ENCODE peak calls at places on chromosome 12, in ten cellular contexts. N, B, R, M, Y, H, I, V, T and C are unnamed samples.

GRCh38 chr12:52164624-52165023 is 27.2 kb downstream of the KRT80 start:
- DNase-seq in N (no peak), B (no peak), R (no peak), M (no peak), Y (no peak), H (peak), I (no peak), V (no peak), T (no peak), C (no peak)

GRCh38 chr12:42372154-42372791 is 46.3 kb downstream of the PPHLN1 start:
- DNase-seq in N (peak), B (peak), R (no peak), M (no peak), Y (no peak), H (peak), I (peak), V (peak), T (no peak), C (peak)

GRCh38 chr12:107822356-107822755 is 47.9 kb downstream of the ASCL4 start:
- DNase-seq in N (no peak), B (no peak), R (no peak), M (no peak), Y (no peak), H (no peak), I (no peak), V (no peak), T (no peak), C (no peak)

GRCh38 chr12:106767954-106768501 is 6.5 kb upstream of the RIC8B start:
- DNase-seq in N (peak), B (peak), R (no peak), M (no peak), Y (no peak), H (no peak), I (no peak), V (no peak), T (no peak), C (peak)

GRCh38 chr12:131155131-131155530 is 201.4 kb downstream of the ADGRD1 start:
- DNase-seq in N (no peak), B (no peak), R (no peak), M (peak), Y (no peak), H (no peak), I (no peak), V (no peak), T (no peak), C (no peak)

GRCh38 chr12:15276088-15276698 is 46.1 kb upstream of the PTPRO start:
- DNase-seq in N (peak), B (peak), R (no peak), M (no peak), Y (no peak), H (no peak), I (peak), V (peak), T (no peak), C (peak)

GRCh38 chr12:109763201-109763841 is 49.7 kb downstream of the FAM222A start:
- DNase-seq in N (peak), B (peak), R (peak), M (no peak), Y (no peak), H (no peak), I (peak), V (peak), T (no peak), C (peak)

GRCh38 chr12:13071305-13072280 is 27.4 kb downstream of the FAM234B start:
- DNase-seq in N (no peak), B (no peak), R (no peak), M (no peak), Y (no peak), H (no peak), I (no peak), V (no peak), T (no peak), C (no peak)

GRCh38 chr12:80216890-80217559 is 117.7 kb downstream of the OTOGL start:
- DNase-seq in N (no peak), B (no peak), R (no peak), M (no peak), Y (no peak), H (no peak), I (no peak), V (no peak), T (no peak), C (peak)

GRCh38 chr12:18158774-18159557 is 69.0 kb upstream of the RERGL start:
- DNase-seq in N (peak), B (peak), R (no peak), M (no peak), Y (no peak), H (peak), I (no peak), V (peak), T (no peak), C (no peak)

GRCh38 chr12:2083561-2083960 is 30.8 kb downstream of the CACNA1C start:
- DNase-seq in N (no peak), B (peak), R (no peak), M (no peak), Y (no peak), H (no peak), I (no peak), V (no peak), T (no peak), C (peak)

GRCh38 chr12:49357099-49357678 is 10.1 kb upstream of the SPATS2 start:
- DNase-seq in N (no peak), B (peak), R (no peak), M (no peak), Y (no peak), H (peak), I (no peak), V (no peak), T (no peak), C (no peak)

GRCh38 chr12:122064034-122064777 is 14.3 kb upstream of the MLXIP start:
- DNase-seq in N (peak), B (peak), R (peak), M (peak), Y (peak), H (peak), I (no peak), V (peak), T (no peak), C (peak)

GRCh38 chr12:10220398-10221077 is 7.9 kb downstream of the GABARAPL1 start:
- DNase-seq in N (peak), B (peak), R (peak), M (peak), Y (peak), H (no peak), I (no peak), V (no peak), T (no peak), C (peak)

GRCh38 chr12:22477166-22477893 is 67.0 kb downstream of the C2CD5 start:
- DNase-seq in N (no peak), B (peak), R (no peak), M (no peak), Y (no peak), H (no peak), I (peak), V (no peak), T (no peak), C (peak)

GRCh38 chr12:28872654-28873268 is 276.3 kb upstream of the FAR2 start:
- DNase-seq in N (peak), B (peak), R (peak), M (no peak), Y (peak), H (no peak), I (peak), V (peak), T (no peak), C (peak)

GRCh38 chr12:12405882-12406281 is 49.0 kb downstream of the BORCS5 start:
- DNase-seq in N (peak), B (no peak), R (peak), M (no peak), Y (peak), H (no peak), I (no peak), V (no peak), T (no peak), C (no peak)

GRCh38 chr12:121776190-121777098 is 17.0 kb downstream of the RHOF start:
- DNase-seq in N (peak), B (peak), R (peak), M (peak), Y (peak), H (peak), I (no peak), V (peak), T (peak), C (no peak)

GRCh38 chr12:77772606-77773298 is 57.9 kb upstream of the NAV3 start:
- DNase-seq in N (no peak), B (no peak), R (no peak), M (no peak), Y (no peak), H (no peak), I (no peak), V (no peak), T (no peak), C (no peak)

GRCh38 chr12:6378709-6379427 is 3.5 kb upstream of the SCNN1A start:
- DNase-seq in N (no peak), B (no peak), R (no peak), M (no peak), Y (no peak), H (no peak), I (no peak), V (no peak), T (no peak), C (no peak)

GRCh38 chr12:12676605-12677004 is 19.4 kb downstream of the GPR19 start:
- DNase-seq in N (no peak), B (no peak), R (no peak), M (no peak), Y (no peak), H (no peak), I (no peak), V (no peak), T (no peak), C (no peak)

GRCh38 chr12:6826734-6827436 is 1.3 kb upstream of the P3H3 start:
- DNase-seq in N (no peak), B (no peak), R (no peak), M (no peak), Y (no peak), H (no peak), I (no peak), V (no peak), T (no peak), C (no peak)

GRCh38 chr12:4816776-4817530 is 92.8 kb upstream of the KCNA1 start:
- DNase-seq in N (no peak), B (no peak), R (no peak), M (no peak), Y (peak), H (no peak), I (no peak), V (no peak), T (no peak), C (no peak)

GRCh38 chr12:99767809-99768208 is 120.3 kb downstream of the GARIN6 start:
- DNase-seq in N (no peak), B (peak), R (no peak), M (no peak), Y (no peak), H (peak), I (peak), V (no peak), T (no peak), C (peak)

GRCh38 chr12:88562846-88563582 is 17.3 kb downstream of the KITLG start:
- DNase-seq in N (no peak), B (peak), R (no peak), M (no peak), Y (no peak), H (no peak), I (no peak), V (no peak), T (no peak), C (peak)

GRCh38 chr12:130873106-130873795 is 1.4 kb downstream of the RAN start:
- DNase-seq in N (no peak), B (no peak), R (no peak), M (no peak), Y (no peak), H (no peak), I (no peak), V (no peak), T (no peak), C (no peak)

GRCh38 chr12:107368586-107368985 is 275.2 kb upstream of the CRY1 start:
- DNase-seq in N (no peak), B (no peak), R (no peak), M (no peak), Y (no peak), H (no peak), I (no peak), V (peak), T (peak), C (no peak)